ENCODE peak calls at places on chromosomes 13 and 19, in five cellular contexts. E is fibroblast of gingiva, H is NAMALWA, K is activated T-cell treated with anti-CD3 and anti-CD28 coated beads for 1 hour, C is neural crest cell. R is an unnamed sample.

GRCh38 chr13:46753137-46753536 is 43.8 kb downstream of the ESD start:
- DNase-seq in E (no peak), H (no peak), K (no peak), C (no peak), R (no peak)

GRCh38 chr19:3548594-3548993 is 8.8 kb downstream of the MFSD12 start:
- DNase-seq in H (no peak), E (no peak), K (no peak), C (no peak), R (no peak)

GRCh38 chr19:35206379-35206778 is 22.2 kb downstream of the FAM187B start:
- DNase-seq in K (no peak), C (no peak), H (peak), E (no peak), R (no peak)

GRCh38 chr13:92573467-92574057 is 653.0 kb upstream of the GPC6 start:
- DNase-seq in E (no peak), H (peak), C (no peak), K (no peak), R (no peak)

GRCh38 chr13:24060993-24061392 is 99.5 kb upstream of the SPATA13 start:
- DNase-seq in K (no peak), E (no peak), C (no peak), H (no peak), R (no peak)

GRCh38 chr13:109708014-109708617 is 78.3 kb downstream of the IRS2 start:
- DNase-seq in C (no peak), K (no peak), H (peak), E (no peak), R (no peak)

GRCh38 chr13:25733061-25733491 is 318.7 kb downstream of the SHISA2 start:
- DNase-seq in E (no peak), H (no peak), C (no peak), K (no peak), R (no peak)

GRCh38 chr13:71285700-71286099 is 581.3 kb downstream of the DACH1 start:
- DNase-seq in E (no peak), K (no peak), H (peak), C (no peak), R (peak)

GRCh38 chr19:36051236-36051635 is 2.8 kb downstream of the THAP8 start:
- DNase-seq in E (no peak), K (no peak), C (no peak), H (no peak), R (peak)

GRCh38 chr19:41376241-41376997 is at the start of gene TMEM91:
- DNase-seq in K (no peak), E (peak), C (peak), H (no peak), R (no peak)

R was measured in cerebellum.